ENCODE peak calls at places on chromosome 10, in five cellular contexts. A, I, R, V and D are unnamed samples.
A peak's percentile ranks its signal among the peaks of the same experiment; 100 is the strongest.

GRCh38 chr10:118307237-118307636 is 34.9 kb downstream of the FAM204A start:
- DNase-seq in A (no peak), I (no peak), R (no peak), V (no peak), D (no peak)

GRCh38 chr10:12097791-12098190 is 29.0 kb downstream of the DHTKD1 start:
- DNase-seq in A (no peak), I (no peak), R (no peak), V (no peak), D (no peak)

GRCh38 chr10:118839348-118839747 is 84.6 kb upstream of the CACUL1 start:
- DNase-seq in A (no peak), I (no peak), R (no peak), V (no peak), D (no peak)

GRCh38 chr10:116216676-116217075 is 56.3 kb downstream of the GFRA1 start:
- DNase-seq in A (no peak), I (no peak), R (no peak), V (no peak), D (no peak)

GRCh38 chr10:80411267-80411668 is 2.9 kb downstream of the PRXL2A start:
- DNase-seq in A (no peak), I (no peak), R (no peak), V (no peak), D (no peak)

GRCh38 chr10:31929986-31930675 is 1.5 kb upstream of the ARHGAP12 start:
- DNase-seq in A (peak; percentile 23), I (no peak), R (no peak), V (no peak), D (peak; percentile 18)

GRCh38 chr10:5584895-5585516 is 60.2 kb downstream of the CALML3 start:
- DNase-seq in A (peak; percentile 63), I (no peak), R (no peak), V (peak; percentile 91), D (peak; percentile 78)

GRCh38 chr10:79158402-79159097 is 89.8 kb downstream of the ZMIZ1 start:
- DNase-seq in A (no peak), I (peak; percentile 39), R (no peak), V (no peak), D (no peak)

GRCh38 chr10:48535416-48536225 is 69.3 kb downstream of the ARHGAP22 start:
- DNase-seq in A (no peak), I (peak; percentile 47), R (no peak), V (no peak), D (no peak)

GRCh38 chr10:51244739-51245138 is 170.5 kb downstream of the PRKG1 start:
- DNase-seq in A (no peak), I (no peak), R (no peak), V (peak; percentile 80), D (no peak)

GRCh38 chr10:97682042-97682441 is 5.0 kb downstream of the AVPI1 start:
- DNase-seq in A (no peak), I (no peak), R (no peak), V (no peak), D (no peak)

GRCh38 chr10:28664369-28664740 is 13.0 kb upstream of the BAMBI start:
- DNase-seq in A (no peak), I (no peak), R (no peak), V (no peak), D (no peak)

GRCh38 chr10:98225000-98225399 is 43.0 kb downstream of the LOXL4 start:
- DNase-seq in A (no peak), I (no peak), R (no peak), V (no peak), D (no peak)

GRCh38 chr10:59271160-59271559 is 91.2 kb downstream of the FAM13C start:
- DNase-seq in A (no peak), I (no peak), R (no peak), V (no peak), D (no peak)

GRCh38 chr10:102133373-102134195 is 744 bp downstream of the PPRC1 start:
- DNase-seq in A (peak; percentile 64), I (peak; percentile 53), R (no peak), V (no peak), D (peak; percentile 77)

GRCh38 chr10:95445223-95445836 is 115.8 kb downstream of the SORBS1 start:
- DNase-seq in A (no peak), I (no peak), R (no peak), V (peak; percentile 25), D (no peak)

GRCh38 chr10:44862917-44863316 is 48.2 kb upstream of the TMEM72 start:
- DNase-seq in A (no peak), I (no peak), R (no peak), V (no peak), D (peak; percentile 11)

GRCh38 chr10:31157125-31157983 is 125.7 kb upstream of the ZNF438 start:
- DNase-seq in A (no peak), I (no peak), R (no peak), V (peak; percentile 47), D (no peak)

GRCh38 chr10:31838065-31838464 is 90.6 kb downstream of the ARHGAP12 start:
- DNase-seq in A (no peak), I (no peak), R (no peak), V (no peak), D (no peak)

GRCh38 chr10:102795453-102796406 is 41.5 kb downstream of the CYP17A1 start:
- DNase-seq in A (no peak), I (no peak), R (no peak), V (no peak), D (no peak)

GRCh38 chr10:94383515-94383914 is 18.8 kb upstream of the TBC1D12 start:
- DNase-seq in A (no peak), I (no peak), R (no peak), V (no peak), D (no peak)

GRCh38 chr10:32155075-32155516 is 98.9 kb upstream of the KIF5B start:
- DNase-seq in A (no peak), I (no peak), R (no peak), V (no peak), D (no peak)

GRCh38 chr10:108375691-108376090 is 1211.2 kb upstream of the SORCS1 start:
- DNase-seq in A (no peak), I (no peak), R (no peak), V (no peak), D (no peak)

GRCh38 chr10:117186832-117187615 is 10.3 kb upstream of the KCNK18 start:
- DNase-seq in A (no peak), I (no peak), R (no peak), V (no peak), D (no peak)

DNA sequence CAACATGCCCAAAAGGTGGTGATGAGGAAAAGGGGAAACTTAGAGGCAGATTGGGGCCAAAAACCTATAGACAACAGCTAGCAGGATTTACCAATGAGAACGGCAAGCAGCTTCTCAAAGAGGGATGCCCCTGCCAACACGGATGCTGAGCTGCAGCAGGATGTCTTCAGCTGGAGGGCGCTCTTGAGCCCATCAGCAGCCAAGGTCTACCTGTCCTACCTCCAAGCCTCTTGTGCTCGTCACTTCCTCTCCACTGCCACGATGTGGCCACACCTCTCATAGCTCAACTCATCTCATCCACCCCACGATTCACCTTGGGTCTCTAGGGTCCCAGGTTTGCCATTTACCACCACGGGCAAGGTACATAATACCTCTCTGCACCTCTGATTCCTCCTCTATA is 36.5 kb downstream of the DLG5 start:
- DNase-seq in A (no peak), I (peak; percentile 84), R (no peak), V (no peak), D (no peak)
- TF ChIP-seq CTCF in A (no peak), I (peak; percentile 76), R (no peak), V (no peak), D (no peak)

DNA sequence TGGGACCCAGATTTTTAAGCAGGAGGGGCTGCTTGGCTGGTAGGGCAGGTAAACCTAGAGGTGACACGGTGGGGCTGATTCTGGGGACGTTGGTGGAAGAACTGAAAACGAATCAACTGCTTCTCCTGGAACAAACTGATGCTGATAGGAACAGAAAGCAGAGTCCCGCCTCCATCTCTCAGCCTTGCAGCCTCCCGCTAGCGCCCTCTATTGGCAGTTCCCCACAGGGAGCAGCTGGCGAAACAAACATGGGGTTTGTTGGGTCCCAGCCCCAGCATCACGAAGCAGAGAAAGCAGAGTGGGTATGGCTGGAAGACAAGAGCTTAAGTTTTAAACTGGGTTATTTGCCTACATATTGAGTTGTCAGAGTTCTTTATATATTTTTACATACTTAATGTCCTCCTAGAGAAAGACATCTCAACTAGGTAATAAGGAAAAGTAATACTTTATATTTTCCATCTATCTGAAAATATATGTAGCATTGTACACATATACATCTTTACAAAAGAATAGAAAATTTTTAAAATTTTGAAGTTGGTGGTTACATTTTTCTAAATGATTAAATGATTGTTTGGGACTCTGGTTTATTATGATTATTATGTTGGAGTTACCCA is 42.3 kb upstream of the FOXI2 start:
- DNase-seq in A (peak; percentile 31), I (peak; percentile 93), R (no peak), V (no peak), D (peak; percentile 26)
- TF ChIP-seq CTCF in A (peak; percentile 52), I (peak; percentile 79), R (peak; percentile 9), V (peak; percentile 13), D (peak; percentile 55)

GRCh38 chr10:70357447-70358035 is 24.9 kb downstream of the LRRC20 start:
- DNase-seq in A (no peak), I (no peak), R (no peak), V (no peak), D (no peak)

GRCh38 chr10:70355234-70356021 is 27.0 kb downstream of the LRRC20 start:
- DNase-seq in A (peak; percentile 63), I (no peak), R (no peak), V (no peak), D (peak; percentile 52)

GRCh38 chr10:70352401-70353097 is 29.9 kb downstream of the LRRC20 start:
- DNase-seq in A (no peak), I (no peak), R (no peak), V (no peak), D (no peak)

GRCh38 chr10:70354100-70354499 is 28.3 kb downstream of the LRRC20 start:
- DNase-seq in A (no peak), I (no peak), R (no peak), V (no peak), D (no peak)

GRCh38 chr10:70354566-70355233 is 27.7 kb downstream of the LRRC20 start:
- DNase-seq in A (no peak), I (no peak), R (no peak), V (no peak), D (no peak)
- TF ChIP-seq CTCF in A (no peak), I (no peak), R (no peak), V (no peak), D (no peak)

GRCh38 chr10:120600871-120601644 is 144.0 kb downstream of the PLPP4 start:
- DNase-seq in A (no peak), I (peak; percentile 67), R (no peak), V (no peak), D (no peak)
- TF ChIP-seq CTCF in A (no peak), I (no peak), R (no peak), V (peak; percentile 43), D (no peak)